ENCODE peak calls at places on chromosomes 13 and 19, in seven cellular contexts. U is NCI-H69, A is AG09319, S is AG10803, Q is LHCN-M2, H is dorsolateral prefrontal cortex, Z is NB4. E is an unnamed sample.

GRCh38 chr19:13121551-13122274 is 3.6 kb downstream of the NACC1 start:
- DNase-seq in U (no peak), A (no peak), S (no peak), Q (no peak), H (no peak), Z (no peak), E (no peak)

GRCh38 chr13:85371254-85371653 is 428.0 kb downstream of the SLITRK6 start:
- DNase-seq in U (no peak), A (no peak), S (no peak), Q (no peak), H (no peak), Z (no peak), E (no peak)

GRCh38 chr13:75512253-75512652 is 25.4 kb downstream of the COMMD6 start:
- DNase-seq in U (no peak), A (no peak), S (peak), Q (peak), H (no peak), Z (no peak), E (no peak)

GRCh38 chr19:32363175-32363574 is 17.8 kb downstream of the ZNF507 start:
- DNase-seq in U (no peak), A (peak), S (peak), Q (no peak), H (no peak), Z (no peak), E (no peak)

GRCh38 chr13:94192576-94192975 is 286.9 kb downstream of the DCT start:
- DNase-seq in U (peak), A (no peak), S (no peak), Q (peak), H (no peak), Z (peak), E (no peak)

GRCh38 chr19:4913996-4914735 is 4.9 kb downstream of the UHRF1 start:
- DNase-seq in U (no peak), A (no peak), S (no peak), Q (peak), H (no peak), Z (no peak), E (no peak)

GRCh38 chr19:3115411-3115810 is 20.4 kb upstream of the GNA15 start:
- DNase-seq in U (no peak), A (no peak), S (no peak), Q (no peak), H (no peak), Z (no peak), E (no peak)

GRCh38 chr13:65236841-65237418 is 1993.2 kb downstream of the PCDH9 start:
- DNase-seq in U (no peak), A (no peak), S (no peak), Q (no peak), H (no peak), Z (no peak), E (no peak)

GRCh38 chr19:1648156-1648925 is 4.1 kb downstream of the TCF3 start:
- DNase-seq in U (no peak), A (no peak), S (no peak), Q (no peak), H (no peak), Z (no peak), E (no peak)

GRCh38 chr13:103199380-103200088 is 133.3 kb upstream of the SLC10A2 start:
- DNase-seq in U (no peak), A (no peak), S (no peak), Q (no peak), H (no peak), Z (no peak), E (no peak)

GRCh38 chr19:38834590-38834989 is 3.0 kb upstream of the ECH1 start:
- DNase-seq in U (no peak), A (no peak), S (no peak), Q (no peak), H (no peak), Z (no peak), E (no peak)

GRCh38 chr19:38015216-38015615 is 108.2 kb downstream of the SIPA1L3 start:
- DNase-seq in U (no peak), A (no peak), S (no peak), Q (no peak), H (no peak), Z (no peak), E (no peak)

GRCh38 chr13:49935171-49936084 is 712 bp downstream of the SPRYD7 start:
- DNase-seq in U (peak), A (no peak), S (peak), Q (peak), H (peak), Z (peak), E (no peak)

GRCh38 chr13:97221989-97222700 is at the start of gene MBNL2:
- DNase-seq in U (peak), A (peak), S (peak), Q (peak), H (peak), Z (peak), E (no peak)

GRCh38 chr19:41219924-41220567 is 1.0 kb downstream of the AXL start:
- DNase-seq in U (no peak), A (no peak), S (peak), Q (peak), H (no peak), Z (no peak), E (no peak)

GRCh38 chr13:41700790-41701310 is 243.5 kb downstream of the RGCC start:
- DNase-seq in U (peak), A (peak), S (peak), Q (peak), H (no peak), Z (peak), E (no peak)

GRCh38 chr13:33445024-33445423 is 159.5 kb upstream of the STARD13 start:
- DNase-seq in U (peak), A (no peak), S (no peak), Q (no peak), H (no peak), Z (no peak), E (no peak)

GRCh38 chr13:110137677-110138008 is 169.3 kb downstream of the COL4A1 start:
- DNase-seq in U (peak), A (no peak), S (peak), Q (no peak), H (peak), Z (no peak), E (no peak)

GRCh38 chr19:18008814-18009213 is 844 bp downstream of the ARRDC2 start:
- DNase-seq in U (no peak), A (no peak), S (no peak), Q (no peak), H (no peak), Z (no peak), E (no peak)

GRCh38 chr13:92806215-92806614 is 420.4 kb upstream of the GPC6 start:
- DNase-seq in U (no peak), A (no peak), S (peak), Q (peak), H (no peak), Z (peak), E (no peak)

GRCh38 chr13:47420568-47420967 is 523.7 kb upstream of the HTR2A start:
- DNase-seq in U (no peak), A (no peak), S (peak), Q (peak), H (no peak), Z (no peak), E (no peak)

GRCh38 chr13:105035092-105035491 is 1500.4 kb downstream of the EFNB2 start:
- DNase-seq in U (peak), A (no peak), S (no peak), Q (no peak), H (no peak), Z (no peak), E (no peak)

GRCh38 chr19:6318772-6319171 is 14.6 kb downstream of the ACER1 start:
- DNase-seq in U (no peak), A (no peak), S (peak), Q (peak), H (no peak), Z (no peak), E (no peak)

GRCh38 chr13:60990032-60990733 is 425.5 kb downstream of the PCDH20 start:
- DNase-seq in U (peak), A (no peak), S (no peak), Q (no peak), H (no peak), Z (peak), E (no peak)

GRCh38 chr13:50990540-50991506 is 81.2 kb downstream of the RNASEH2B start:
- DNase-seq in U (peak), A (no peak), S (peak), Q (peak), H (peak), Z (no peak), E (no peak)

GRCh38 chr19:30450945-30451344 is 78.8 kb downstream of the ZNF536 start:
- DNase-seq in U (no peak), A (no peak), S (peak), Q (no peak), H (peak), Z (no peak), E (no peak)

GRCh38 chr19:3176715-3177501 is 1.7 kb upstream of the S1PR4 start:
- DNase-seq in U (peak), A (no peak), S (peak), Q (peak), H (no peak), Z (peak), E (no peak)

GRCh38 chr19:16571689-16572331 is 405 bp downstream of the SLC35E1 start:
- DNase-seq in U (peak), A (no peak), S (peak), Q (no peak), H (no peak), Z (peak), E (no peak)